ENCODE peak calls at places on chromosomes 3 and 15, in four cellular contexts. R is NB4, S is gastrocnemius medialis, K is testis. H is an unnamed sample.

GRCh38 chr15:31032959-31033358 is 41.5 kb upstream of the MTMR10 start:
- DNase-seq in K (no peak), S (no peak), R (no peak), H (no peak)

GRCh38 chr3:31307131-31307785 is 225.5 kb upstream of the STT3B start:
- DNase-seq in S (no peak), K (peak), R (no peak), H (no peak)

GRCh38 chr3:138125548-138126221 is 6.5 kb downstream of the A4GNT start:
- DNase-seq in S (no peak), K (no peak), R (peak), H (no peak)

GRCh38 chr3:9715764-9716437 is 12.3 kb downstream of the CPNE9 start:
- DNase-seq in K (peak), S (peak), R (peak), H (peak)

GRCh38 chr3:61894988-61895935 is 333.9 kb downstream of the PTPRG start:
- DNase-seq in R (peak), K (peak), S (peak), H (peak)

GRCh38 chr3:32226875-32227500 is 11.5 kb upstream of the CMTM8 start:
- DNase-seq in S (no peak), K (no peak), R (no peak), H (no peak)

GRCh38 chr15:55587321-55588069 is 650 bp downstream of the PYGO1 start:
- DNase-seq in R (no peak), S (no peak), K (peak), H (no peak)

GRCh38 chr3:54703906-54704305 is 224.0 kb downstream of the LRTM1 start:
- DNase-seq in S (no peak), R (no peak), K (no peak), H (no peak)

GRCh38 chr3:66464512-66464894 is 36.3 kb downstream of the LRIG1 start:
- DNase-seq in S (no peak), K (no peak), R (peak), H (no peak)

GRCh38 chr15:41695750-41696436 is 35.7 kb downstream of the MGA start:
- DNase-seq in S (no peak), K (peak), R (peak), H (peak)

GRCh38 chr15:68958597-68958996 is 28.3 kb downstream of the SPESP1 start:
- DNase-seq in R (no peak), K (no peak), S (no peak), H (no peak)

GRCh38 chr15:44261007-44261706 is 27.4 kb upstream of the GOLM2 start:
- DNase-seq in R (no peak), S (no peak), K (no peak), H (no peak)

GRCh38 chr15:69573815-69574472 is 121.3 kb downstream of the RPLP1 start:
- DNase-seq in S (no peak), K (no peak), R (no peak), H (no peak)

GRCh38 chr3:153373571-153373970 is 211.5 kb downstream of the RAP2B start:
- DNase-seq in K (no peak), S (peak), R (peak), H (peak)

GRCh38 chr3:192570315-192570714 is 157.0 kb downstream of the FGF12 start:
- DNase-seq in R (no peak), S (no peak), K (no peak), H (no peak)

GRCh38 chr15:29978411-29979382 is 104.1 kb upstream of the GOLGA8J start:
- DNase-seq in R (no peak), S (no peak), K (no peak), H (no peak)

GRCh38 chr3:10445561-10445960 is 59.8 kb downstream of the ATP2B2 start:
- DNase-seq in K (no peak), R (no peak), S (no peak), H (no peak)

GRCh38 chr3:118055381-118055780 is 979.3 kb downstream of the IGSF11 start:
- DNase-seq in S (no peak), R (no peak), K (no peak), H (no peak)

GRCh38 chr3:74559301-74559700 is 55.2 kb downstream of the CNTN3 start:
- DNase-seq in S (no peak), K (no peak), R (no peak), H (no peak)

GRCh38 chr3:74561881-74562280 is 52.6 kb downstream of the CNTN3 start:
- DNase-seq in S (no peak), K (no peak), R (no peak), H (no peak)

GRCh38 chr3:74564560-74564959 is 49.9 kb downstream of the CNTN3 start:
- DNase-seq in R (no peak), S (no peak), K (no peak), H (no peak)

GRCh38 chr3:74562528-74563190 is 51.8 kb downstream of the CNTN3 start:
- DNase-seq in K (no peak), S (no peak), R (no peak), H (no peak)
- TF ChIP-seq POLR2A in K (no peak), S (no peak), R (no peak), H (no peak)

GRCh38 chr15:58309993-58310928 is 121.5 kb upstream of the LIPC start:
- DNase-seq in K (peak), R (no peak), S (no peak), H (peak)

GRCh38 chr15:58307313-58307961 is 124.4 kb upstream of the LIPC start:
- DNase-seq in S (no peak), R (no peak), K (no peak), H (no peak)

GRCh38 chr15:58308742-58309355 is 122.9 kb upstream of the LIPC start:
- DNase-seq in R (peak), K (no peak), S (no peak), H (no peak)

GRCh38 chr15:58303236-58303635 is 128.6 kb upstream of the LIPC start:
- DNase-seq in R (no peak), S (no peak), K (no peak), H (no peak)

GRCh38 chr15:58306591-58307312 is 125.0 kb upstream of the LIPC start:
- DNase-seq in S (no peak), K (no peak), R (no peak), H (no peak)
- TF ChIP-seq POLR2A in S (no peak), K (no peak), R (no peak), H (no peak)

DNA sequence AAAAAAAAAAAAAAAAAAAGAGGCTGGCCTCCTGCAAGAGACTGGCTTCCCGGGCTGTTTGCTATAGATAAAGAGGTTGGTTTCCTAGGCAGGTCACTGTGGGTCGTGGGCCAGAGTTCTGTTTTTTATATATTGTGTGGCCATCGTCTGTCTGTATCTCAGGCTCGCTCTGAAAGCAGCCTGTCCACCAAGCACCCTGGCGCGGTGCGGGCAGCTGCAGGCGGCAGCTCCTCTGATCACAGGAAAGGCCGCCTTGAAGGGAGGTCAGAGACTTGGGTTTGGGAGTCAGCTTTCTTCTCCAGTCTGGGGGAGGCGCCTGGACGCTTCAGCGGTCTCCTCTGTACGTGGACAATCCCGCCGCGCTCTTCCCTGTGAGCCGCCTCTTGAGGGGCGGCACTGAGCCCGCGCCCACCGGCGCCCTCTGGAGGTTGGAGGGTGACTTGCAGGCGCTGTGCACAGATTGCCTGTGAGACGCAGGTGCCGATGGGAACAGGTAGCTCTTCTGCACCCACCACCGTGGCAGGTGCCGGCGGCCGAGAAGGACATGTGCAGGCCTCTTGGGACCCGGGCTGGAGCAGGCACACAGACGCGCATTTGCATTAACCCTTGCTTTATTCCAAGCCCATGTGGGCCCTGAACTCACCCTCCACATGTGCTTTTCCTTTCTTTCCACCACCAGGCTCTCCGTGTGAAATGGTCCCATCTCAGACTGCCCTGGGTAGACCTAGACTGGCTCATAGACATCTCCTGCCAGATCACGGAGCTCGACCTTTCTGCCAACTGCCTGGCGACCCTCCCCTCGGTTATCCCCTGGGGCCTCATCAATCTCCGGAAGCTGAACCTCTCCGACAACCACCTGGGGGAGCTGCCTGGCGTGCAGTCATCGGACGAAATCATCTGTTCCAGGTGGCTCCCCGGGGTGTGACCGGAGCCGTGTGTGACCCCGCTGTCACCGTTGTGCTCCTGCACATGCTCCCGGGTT is 89.3 kb downstream of the LRRK1 start:
- DNase-seq in R (peak), S (peak), K (peak), H (peak)
- TF ChIP-seq POLR2A in R (no peak), S (no peak), K (no peak), H (no peak)

GRCh38 chr3:46516521-46516920 is 18.7 kb downstream of the RTP3 start:
- DNase-seq in S (no peak), K (no peak), R (no peak), H (no peak)
- TF ChIP-seq POLR2A in S (no peak), K (no peak), R (no peak), H (no peak)

DNA sequence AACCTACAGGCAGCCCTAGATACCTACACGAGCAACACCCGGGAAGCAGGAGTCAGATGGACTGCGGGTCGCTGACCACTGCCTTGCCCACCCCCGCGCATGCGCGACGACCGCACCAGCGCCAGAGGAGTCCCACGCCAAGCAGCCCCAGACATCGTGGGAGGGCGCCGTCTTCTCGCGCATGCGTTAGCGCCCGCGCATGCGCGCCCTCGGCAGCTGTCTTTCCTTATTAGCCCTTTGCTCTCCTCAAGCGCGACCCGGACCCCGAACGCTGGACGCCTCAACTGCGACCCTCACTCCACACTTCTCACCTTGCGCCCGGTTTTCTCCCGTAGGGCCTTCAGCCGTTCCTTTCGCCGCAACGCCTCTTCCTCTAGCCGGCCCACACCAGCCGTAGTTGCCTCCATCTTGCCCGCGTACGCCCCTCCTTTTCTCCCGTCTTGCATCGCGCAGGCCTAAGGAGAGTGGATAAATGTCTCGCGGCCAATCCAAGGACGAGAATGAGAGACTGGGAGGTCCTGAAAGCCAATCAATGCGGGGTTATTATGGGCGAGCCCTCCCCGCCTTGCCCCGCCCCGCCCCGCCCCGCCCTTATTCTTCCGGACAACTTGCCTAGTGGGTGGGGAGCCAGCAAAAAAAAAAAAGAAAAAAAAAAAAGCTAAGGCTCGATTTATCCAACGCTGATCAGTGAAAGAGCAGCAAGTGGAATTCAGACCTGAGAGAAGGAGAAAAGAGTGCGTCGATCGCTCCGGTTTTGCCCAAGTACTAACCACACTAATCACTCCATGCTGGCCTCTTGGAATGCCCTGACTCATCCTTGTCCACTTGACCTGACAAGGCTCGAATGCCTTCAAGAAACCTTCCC is at the start of gene CCDC12:
- DNase-seq in R (peak), K (peak), S (peak), H (peak)
- TF ChIP-seq POLR2A in R (peak), K (peak), S (peak), H (peak)

GRCh38 chr3:169769287-169770181 is at the start of gene ACTRT3:
- DNase-seq in K (peak), R (peak), S (peak), H (peak)
- TF ChIP-seq POLR2A in K (no peak), R (no peak), S (peak), H (peak)

GRCh38 chr15:90901799-90902655 is 1.1 kb upstream of the MAN2A2 start:
- DNase-seq in K (peak), R (peak), S (peak), H (peak)

GRCh38 chr15:90904746-90905145 is 1.6 kb downstream of the MAN2A2 start:
- DNase-seq in K (no peak), S (no peak), R (no peak), H (no peak)

GRCh38 chr15:90903733-90904536 is 833 bp downstream of the MAN2A2 start:
- DNase-seq in K (peak), S (no peak), R (peak), H (no peak)

GRCh38 chr15:90902996-90903732 is at the start of gene MAN2A2:
- DNase-seq in R (peak), S (peak), K (peak), H (no peak)

GRCh38 chr15:90902656-90902995 is 476 bp upstream of the MAN2A2 start:
- DNase-seq in K (no peak), R (no peak), S (no peak), H (no peak)
- TF ChIP-seq POLR2A in K (no peak), R (no peak), S (no peak), H (no peak)

GRCh38 chr3:124731760-124732159 is 1.5 kb downstream of the UMPS start:
- DNase-seq in S (no peak), K (no peak), R (no peak), H (no peak)

GRCh38 chr3:124730920-124731297 is 657 bp downstream of the UMPS start:
- DNase-seq in S (no peak), R (peak), K (no peak), H (no peak)

GRCh38 chr3:124730129-124730919 is at the start of gene UMPS:
- DNase-seq in R (peak), K (peak), S (peak), H (peak)
- TF ChIP-seq POLR2A in R (peak), K (no peak), S (peak), H (no peak)

DNA sequence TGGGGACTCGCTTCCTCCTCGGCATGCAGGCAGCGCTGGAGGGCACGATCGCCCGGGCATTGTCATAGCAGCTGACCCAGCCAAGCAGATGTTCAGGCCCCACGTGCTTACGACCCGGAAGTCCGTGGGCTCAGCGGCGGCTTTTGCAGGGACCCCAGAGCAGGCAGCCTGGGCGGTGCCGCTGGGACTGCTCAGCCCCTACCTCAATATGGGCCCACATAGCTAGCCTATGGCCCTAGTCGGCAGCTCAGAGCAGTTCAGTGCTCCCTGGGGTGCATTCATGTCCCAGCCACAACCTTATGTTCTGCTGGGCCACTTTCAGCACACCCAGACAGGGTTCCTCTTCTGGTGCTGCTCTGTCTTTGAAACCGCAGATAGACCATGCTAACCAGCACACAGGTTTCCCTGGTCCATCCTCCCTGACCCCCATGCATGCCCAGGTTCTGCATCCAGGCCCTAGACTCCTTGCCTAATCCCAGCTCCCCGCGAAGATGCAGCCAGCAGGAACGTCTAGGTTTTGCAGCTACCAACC is 10.4 kb upstream of the EIF4A2 start:
- DNase-seq in R (peak), K (peak), S (peak), H (peak)
- TF ChIP-seq POLR2A in R (peak), K (no peak), S (no peak), H (no peak)

H was measured in tibial nerve.